ENCODE peak calls at places on chromosomes 7 and 10, in four cellular contexts. H is HL-60, Z is GM12878, X is K562. Y is an unnamed sample.

GRCh38 chr10:131547129-131547799 is 235.7 kb upstream of the TCERG1L start:
- DNase-seq in H (no peak), Z (no peak), X (no peak), Y (no peak)

GRCh38 chr10:75739454-75740143 is 308.2 kb downstream of the LRMDA start:
- DNase-seq in X (no peak), H (no peak), Z (no peak), Y (no peak)

GRCh38 chr10:25689346-25690095 is 244.5 kb upstream of the MYO3A start:
- DNase-seq in H (no peak), X (no peak), Z (no peak), Y (no peak)

GRCh38 chr7:135756191-135756590 is 7.6 kb upstream of the FAM180A start:
- DNase-seq in H (no peak), Z (no peak), X (no peak), Y (no peak)

GRCh38 chr7:45435846-45436245 is 138.3 kb upstream of the ADCY1 start:
- DNase-seq in Z (no peak), H (peak; percentile 34), X (no peak), Y (no peak)

GRCh38 chr10:116880716-116881440 is 31.6 kb downstream of the ENO4 start:
- DNase-seq in X (no peak), H (no peak), Z (no peak), Y (no peak)

GRCh38 chr7:27999829-28000228 is 180.8 kb downstream of the JAZF1 start:
- DNase-seq in X (no peak), Z (no peak), H (no peak), Y (no peak)

GRCh38 chr7:99021941-99022560 is 121.9 kb downstream of the SMURF1 start:
- DNase-seq in H (no peak), X (no peak), Z (no peak), Y (no peak)

GRCh38 chr10:94115725-94116124 is 122.0 kb downstream of the PLCE1 start:
- DNase-seq in H (no peak), X (no peak), Z (no peak), Y (no peak)

GRCh38 chr7:77799078-77799964 is 748 bp downstream of the PHTF2 start:
- DNase-seq in H (peak; percentile 36), Z (no peak), X (peak; percentile 75), Y (no peak)

GRCh38 chr10:18582803-18583202 is 68.6 kb downstream of the NSUN6 start:
- DNase-seq in Z (no peak), H (no peak), X (peak; percentile 63), Y (no peak)

GRCh38 chr10:87878664-87879459 is 15.4 kb downstream of the PTEN start:
- DNase-seq in Z (no peak), X (peak; percentile 73), H (no peak), Y (no peak)

GRCh38 chr7:142714375-142714774 is 34.9 kb upstream of the PRSS1 start:
- DNase-seq in Z (no peak), H (no peak), X (no peak), Y (no peak)

GRCh38 chr7:115618676-115619075 is 411.9 kb downstream of the TFEC start:
- DNase-seq in H (no peak), X (no peak), Z (no peak), Y (no peak)

GRCh38 chr7:38615665-38616064 is 15.5 kb downstream of the AMPH start:
- DNase-seq in Z (no peak), H (no peak), X (no peak), Y (no peak)

GRCh38 chr10:61987951-61988379 is 86.5 kb downstream of the ARID5B start:
- DNase-seq in X (no peak), H (no peak), Z (peak; percentile 97), Y (peak; percentile 20)

GRCh38 chr7:149458235-149458634 is 2.6 kb downstream of the ZNF777 start:
- DNase-seq in H (no peak), X (peak; percentile 27), Z (no peak), Y (no peak)

GRCh38 chr10:22655312-22655973 is 58.9 kb downstream of the PIP4K2A start:
- DNase-seq in X (no peak), Z (no peak), H (no peak), Y (no peak)

GRCh38 chr10:80454526-80455460 is 683 bp downstream of the TSPAN14 start:
- DNase-seq in X (peak; percentile 63), H (no peak), Z (no peak), Y (peak; percentile 47)

GRCh38 chr10:120607016-120607709 is 150.1 kb downstream of the PLPP4 start:
- DNase-seq in Z (no peak), X (no peak), H (no peak), Y (no peak)

GRCh38 chr7:47227762-47228177 is 354.1 kb downstream of the TNS3 start:
- DNase-seq in Z (peak; percentile 46), X (peak; percentile 85), H (peak; percentile 18), Y (no peak)

GRCh38 chr7:73376671-73377412 is 48.9 kb downstream of the FKBP6 start:
- DNase-seq in Z (no peak), X (no peak), H (no peak), Y (no peak)

GRCh38 chr7:130179631-130180030 is 25.6 kb downstream of the TMEM209 start:
- DNase-seq in H (no peak), Z (no peak), X (no peak), Y (no peak)

GRCh38 chr10:30977385-30977784 is 54.3 kb downstream of the ZNF438 start:
- DNase-seq in Z (no peak), X (no peak), H (no peak), Y (no peak)

GRCh38 chr7:111531993-111532392 is 30.3 kb downstream of the IMMP2L start:
- DNase-seq in Z (no peak), H (peak; percentile 27), X (peak; percentile 58), Y (no peak)

GRCh38 chr10:126059101-126059826 is 162.9 kb downstream of the FANK1 start:
- DNase-seq in Z (no peak), H (no peak), X (no peak), Y (no peak)

DNA sequence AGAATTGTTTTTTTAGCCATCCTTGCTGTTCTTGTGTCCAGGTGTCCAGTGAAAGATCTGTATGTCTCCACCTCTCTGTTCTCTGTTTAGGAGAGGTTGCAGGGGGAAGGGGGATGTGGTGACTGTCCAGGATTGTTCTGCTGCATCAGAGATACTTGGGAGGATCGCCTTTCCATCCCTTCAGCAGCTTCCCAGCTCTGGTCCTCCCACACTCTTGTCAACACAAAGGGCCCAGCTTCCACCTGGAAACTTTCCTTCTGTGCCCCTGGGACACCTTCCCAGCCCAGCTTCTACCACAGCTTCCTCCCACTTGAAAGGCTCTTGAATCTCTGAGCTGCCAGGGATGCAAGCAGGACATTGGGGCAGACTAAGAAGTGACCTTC is 82.0 kb upstream of the SLF2 start:
- DNase-seq in X (no peak), H (no peak), Z (no peak), Y (no peak)
- TF ChIP-seq SPI1 in X (no peak), H (no peak), Z (no peak), Y (no peak)

GRCh38 chr10:7117177-7117799 is 293.5 kb downstream of the SFMBT2 start:
- DNase-seq in H (no peak), Z (no peak), X (no peak), Y (no peak)

GRCh38 chr10:7119325-7120015 is 291.4 kb downstream of the SFMBT2 start:
- DNase-seq in H (no peak), Z (no peak), X (peak; percentile 79), Y (no peak)

GRCh38 chr10:7122561-7122960 is 288.3 kb downstream of the SFMBT2 start:
- DNase-seq in H (no peak), X (no peak), Z (no peak), Y (no peak)

GRCh38 chr10:7121154-7121797 is 289.6 kb downstream of the SFMBT2 start:
- DNase-seq in Z (no peak), X (peak; percentile 75), H (no peak), Y (peak; percentile 50)

DNA sequence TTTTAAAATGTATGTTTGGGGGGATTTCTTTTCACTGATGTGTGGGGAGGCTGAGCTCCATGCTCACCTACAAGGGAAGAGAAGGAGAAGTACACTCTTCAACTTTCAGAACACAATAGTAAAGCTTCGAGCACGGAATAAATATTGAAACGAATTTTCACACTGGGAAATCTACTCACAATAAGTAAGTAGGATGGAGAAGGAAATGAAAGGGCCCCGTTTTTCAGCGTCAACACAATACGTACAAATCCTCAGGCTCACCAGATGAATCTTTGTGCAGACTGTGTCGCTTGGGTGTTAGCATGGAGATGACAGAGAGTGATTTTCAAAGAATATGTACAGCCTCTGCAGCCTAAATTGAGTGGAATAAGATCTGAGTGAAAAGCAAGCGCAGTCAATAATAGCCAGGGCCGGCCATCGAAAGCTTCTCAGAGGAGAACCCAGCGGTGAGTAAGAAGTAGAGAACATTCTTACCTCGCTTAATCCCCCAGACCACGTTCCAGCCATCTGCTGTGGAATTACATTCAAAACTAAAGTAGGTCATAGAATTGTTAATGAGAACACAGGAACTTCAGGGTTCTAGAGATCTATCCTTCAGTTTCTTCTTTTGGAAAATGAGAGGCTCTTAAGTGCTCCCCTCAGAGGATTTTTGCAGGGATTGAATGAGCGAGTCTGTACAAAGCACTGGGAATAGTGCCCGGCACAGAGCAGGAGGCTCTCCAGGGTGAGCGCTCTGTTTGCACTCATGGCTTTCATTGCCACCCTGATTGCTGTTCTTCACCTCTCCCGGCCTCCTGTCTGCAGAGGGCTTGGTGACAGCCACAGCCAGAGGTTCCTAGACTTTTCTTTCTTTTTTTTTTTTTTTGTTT is 292.8 kb downstream of the SFMBT2 start:
- DNase-seq in X (no peak), Z (no peak), H (no peak), Y (no peak)
- TF ChIP-seq SPI1 in X (no peak), Z (no peak), H (no peak), Y (no peak)

DNA sequence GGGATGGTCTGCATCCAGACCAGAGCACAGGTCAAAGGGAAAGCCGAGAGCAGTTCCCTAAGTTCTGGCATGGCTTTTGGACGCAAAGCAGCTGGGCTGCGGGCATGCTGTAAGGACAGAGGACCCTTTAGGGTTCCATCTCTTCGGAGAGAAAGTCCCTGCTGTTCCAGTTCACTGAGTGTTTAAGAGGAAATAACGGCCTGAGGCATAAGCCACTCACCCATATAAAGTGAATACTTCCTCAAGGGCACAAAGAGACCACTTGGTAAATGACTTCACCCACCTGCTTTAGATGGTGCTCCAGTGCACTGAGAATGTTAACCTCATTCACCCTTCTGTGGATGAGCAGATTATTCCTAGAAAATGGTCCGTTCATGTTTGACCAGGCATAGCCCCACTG is 586.7 kb upstream of the GALNT17 start:
- DNase-seq in X (no peak), H (no peak), Z (no peak), Y (no peak)
- TF ChIP-seq SPI1 in X (no peak), H (no peak), Z (no peak), Y (no peak)

GRCh38 chr10:95267261-95267660 is 23.5 kb downstream of the PDLIM1 start:
- DNase-seq in X (no peak), H (no peak), Z (no peak), Y (no peak)

GRCh38 chr10:95264227-95265051 is 26.4 kb downstream of the PDLIM1 start:
- DNase-seq in X (no peak), Z (no peak), H (no peak), Y (no peak)

GRCh38 chr10:95268438-95268837 is 22.4 kb downstream of the PDLIM1 start:
- DNase-seq in H (no peak), X (no peak), Z (no peak), Y (no peak)

GRCh38 chr10:95265572-95265971 is 25.2 kb downstream of the PDLIM1 start:
- DNase-seq in Z (no peak), H (no peak), X (no peak), Y (no peak)

DNA sequence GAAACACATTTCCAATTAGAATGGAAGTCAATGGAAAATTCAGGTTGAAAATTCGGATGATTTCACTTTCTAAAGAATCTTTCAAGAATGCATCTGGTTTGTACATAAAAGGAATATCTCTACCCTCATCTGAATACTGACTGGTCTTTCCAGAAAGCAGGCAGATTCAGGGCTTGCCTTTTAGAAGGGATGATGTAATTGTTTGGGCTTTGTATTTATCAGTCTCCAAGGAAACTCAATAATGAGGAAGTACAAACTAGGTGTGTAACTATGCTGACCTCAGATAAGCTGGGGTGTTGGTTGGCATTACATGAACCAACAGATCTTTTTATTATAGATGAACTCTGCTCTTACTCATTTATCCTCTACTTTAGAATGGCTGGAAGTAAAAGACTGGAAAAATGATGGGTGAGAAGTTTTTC is 24.1 kb downstream of the PDLIM1 start:
- DNase-seq in Z (no peak), H (peak; percentile 29), X (peak; percentile 65), Y (peak; percentile 39)
- TF ChIP-seq SPI1 in Z (peak; percentile 58), H (no peak), X (peak; percentile 81), Y (peak; percentile 75)